ENCODE peak calls at places on chromosomes 5 and 9, in nine cellular contexts. One of them, this sample, is unnamed.

GRCh38 chr5:6404129-6404528 is 25.8 kb upstream of the MED10 start:
- DNase-seq in adrenal gland: no peak
- DNase-seq in OCI-LY7: no peak
- DNase-seq in heart left ventricle: no peak
- DNase-seq in hepatocyte: no peak
- DNase-seq in astrocyte: peak; percentile 33
- DNase-seq in body of pancreas: no peak
- DNase-seq in neural progenitor cell: no peak
- DNase-seq in lung: no peak
- DNase-seq in this sample: no peak

GRCh38 chr9:36164989-36165388 is 4.2 kb upstream of the CCIN start:
- DNase-seq in adrenal gland: no peak
- DNase-seq in OCI-LY7: no peak
- DNase-seq in heart left ventricle: no peak
- DNase-seq in hepatocyte: no peak
- DNase-seq in astrocyte: no peak
- DNase-seq in body of pancreas: no peak
- DNase-seq in neural progenitor cell: no peak
- DNase-seq in lung: no peak
- DNase-seq in this sample: no peak

GRCh38 chr9:122835313-122835731 is 6.9 kb upstream of the PDCL start:
- DNase-seq in adrenal gland: no peak
- DNase-seq in OCI-LY7: peak; percentile 47
- DNase-seq in heart left ventricle: no peak
- DNase-seq in hepatocyte: no peak
- DNase-seq in astrocyte: no peak
- DNase-seq in body of pancreas: no peak
- DNase-seq in neural progenitor cell: peak; percentile 63
- DNase-seq in lung: no peak
- DNase-seq in this sample: no peak

GRCh38 chr5:27403248-27403882 is 365.0 kb upstream of the CDH9 start:
- DNase-seq in adrenal gland: no peak
- DNase-seq in OCI-LY7: no peak
- DNase-seq in heart left ventricle: no peak
- DNase-seq in hepatocyte: no peak
- DNase-seq in astrocyte: peak; percentile 0
- DNase-seq in body of pancreas: no peak
- DNase-seq in neural progenitor cell: no peak
- DNase-seq in lung: no peak
- DNase-seq in this sample: no peak

GRCh38 chr9:17135578-17135904 is 701 bp downstream of the CNTLN start:
- DNase-seq in adrenal gland: no peak
- DNase-seq in OCI-LY7: no peak
- DNase-seq in heart left ventricle: no peak
- DNase-seq in hepatocyte: no peak
- DNase-seq in astrocyte: no peak
- DNase-seq in body of pancreas: no peak
- DNase-seq in neural progenitor cell: no peak
- DNase-seq in lung: no peak
- DNase-seq in this sample: no peak

GRCh38 chr9:120539951-120540350 is 40.0 kb downstream of the CDK5RAP2 start:
- DNase-seq in adrenal gland: no peak
- DNase-seq in OCI-LY7: no peak
- DNase-seq in heart left ventricle: no peak
- DNase-seq in hepatocyte: no peak
- DNase-seq in astrocyte: no peak
- DNase-seq in body of pancreas: no peak
- DNase-seq in neural progenitor cell: no peak
- DNase-seq in lung: no peak
- DNase-seq in this sample: no peak

GRCh38 chr5:180491496-180491895 is 2.7 kb upstream of the CNOT6 start:
- DNase-seq in adrenal gland: no peak
- DNase-seq in OCI-LY7: no peak
- DNase-seq in heart left ventricle: no peak
- DNase-seq in hepatocyte: no peak
- DNase-seq in astrocyte: no peak
- DNase-seq in body of pancreas: no peak
- DNase-seq in neural progenitor cell: no peak
- DNase-seq in lung: no peak
- DNase-seq in this sample: no peak

GRCh38 chr5:132827943-132828673 is 2.3 kb downstream of the SHROOM1 start:
- DNase-seq in adrenal gland: no peak
- DNase-seq in OCI-LY7: no peak
- DNase-seq in heart left ventricle: no peak
- DNase-seq in hepatocyte: no peak
- DNase-seq in astrocyte: no peak
- DNase-seq in body of pancreas: no peak
- DNase-seq in neural progenitor cell: no peak
- DNase-seq in lung: no peak
- DNase-seq in this sample: no peak

GRCh38 chr5:135593886-135594285 is 15.1 kb upstream of the CXCL14 start:
- DNase-seq in adrenal gland: no peak
- DNase-seq in OCI-LY7: no peak
- DNase-seq in heart left ventricle: no peak
- DNase-seq in hepatocyte: no peak
- DNase-seq in astrocyte: no peak
- DNase-seq in body of pancreas: no peak
- DNase-seq in neural progenitor cell: no peak
- DNase-seq in lung: no peak
- DNase-seq in this sample: no peak

GRCh38 chr5:134267366-134268018 is 41.6 kb upstream of the PPP2CA start:
- DNase-seq in adrenal gland: no peak
- DNase-seq in OCI-LY7: no peak
- DNase-seq in heart left ventricle: no peak
- DNase-seq in hepatocyte: no peak
- DNase-seq in astrocyte: peak; percentile 25
- DNase-seq in body of pancreas: no peak
- DNase-seq in neural progenitor cell: no peak
- DNase-seq in lung: no peak
- DNase-seq in this sample: no peak

GRCh38 chr5:135055385-135055784 is 21.4 kb upstream of the PITX1 start:
- DNase-seq in adrenal gland: no peak
- DNase-seq in OCI-LY7: no peak
- DNase-seq in heart left ventricle: peak; percentile 87
- DNase-seq in hepatocyte: no peak
- DNase-seq in astrocyte: no peak
- DNase-seq in body of pancreas: no peak
- DNase-seq in neural progenitor cell: no peak
- DNase-seq in lung: no peak
- DNase-seq in this sample: peak; percentile 81

GRCh38 chr9:89278997-89279739 is 31.8 kb upstream of the CKS2 start:
- DNase-seq in adrenal gland: peak; percentile 33
- DNase-seq in OCI-LY7: peak; percentile 65
- DNase-seq in heart left ventricle: no peak
- DNase-seq in hepatocyte: peak; percentile 77
- DNase-seq in astrocyte: peak; percentile 38
- DNase-seq in body of pancreas: peak; percentile 33
- DNase-seq in neural progenitor cell: peak; percentile 66
- DNase-seq in lung: no peak
- DNase-seq in this sample: no peak

GRCh38 chr5:179278546-179278945 is 66.7 kb downstream of the ADAMTS2 start:
- DNase-seq in adrenal gland: no peak
- DNase-seq in OCI-LY7: no peak
- DNase-seq in heart left ventricle: no peak
- DNase-seq in hepatocyte: no peak
- DNase-seq in astrocyte: no peak
- DNase-seq in body of pancreas: no peak
- DNase-seq in neural progenitor cell: no peak
- DNase-seq in lung: no peak
- DNase-seq in this sample: no peak

GRCh38 chr9:129140397-129141065 is 29.3 kb downstream of the PTPA start:
- DNase-seq in adrenal gland: peak; percentile 61
- DNase-seq in OCI-LY7: peak; percentile 42
- DNase-seq in heart left ventricle: peak; percentile 65
- DNase-seq in hepatocyte: peak; percentile 68
- DNase-seq in astrocyte: peak; percentile 37
- DNase-seq in body of pancreas: peak; percentile 49
- DNase-seq in neural progenitor cell: peak; percentile 58
- DNase-seq in lung: no peak
- DNase-seq in this sample: peak; percentile 52

GRCh38 chr9:85215936-85216335 is 525.8 kb downstream of the AGTPBP1 start:
- DNase-seq in adrenal gland: no peak
- DNase-seq in OCI-LY7: no peak
- DNase-seq in heart left ventricle: no peak
- DNase-seq in hepatocyte: no peak
- DNase-seq in astrocyte: peak; percentile 50
- DNase-seq in body of pancreas: no peak
- DNase-seq in neural progenitor cell: no peak
- DNase-seq in lung: no peak
- DNase-seq in this sample: no peak

GRCh38 chr9:4982720-4983482 is 2.2 kb upstream of the JAK2 start:
- DNase-seq in adrenal gland: no peak
- DNase-seq in OCI-LY7: no peak
- DNase-seq in heart left ventricle: no peak
- DNase-seq in hepatocyte: no peak
- DNase-seq in astrocyte: no peak
- DNase-seq in body of pancreas: no peak
- DNase-seq in neural progenitor cell: no peak
- DNase-seq in lung: no peak
- DNase-seq in this sample: no peak
- H3K36me3 ChIP-seq in adrenal gland: no peaks in the 10 kb centered on the region
- H3K36me3 ChIP-seq in OCI-LY7: no peaks in the 10 kb centered on the region
- H3K36me3 ChIP-seq in heart left ventricle: no peaks in the 10 kb centered on the region
- H3K36me3 ChIP-seq in hepatocyte: no peaks in the 10 kb centered on the region
- H3K36me3 ChIP-seq in astrocyte: no peaks in the 10 kb centered on the region
- H3K36me3 ChIP-seq in body of pancreas: no peaks in the 10 kb centered on the region
- H3K36me3 ChIP-seq in neural progenitor cell: no peaks in the 10 kb centered on the region
- H3K36me3 ChIP-seq in lung: no peaks in the 10 kb centered on the region
- H3K36me3 ChIP-seq in this sample: no peaks in the 10 kb centered on the region

DNA sequence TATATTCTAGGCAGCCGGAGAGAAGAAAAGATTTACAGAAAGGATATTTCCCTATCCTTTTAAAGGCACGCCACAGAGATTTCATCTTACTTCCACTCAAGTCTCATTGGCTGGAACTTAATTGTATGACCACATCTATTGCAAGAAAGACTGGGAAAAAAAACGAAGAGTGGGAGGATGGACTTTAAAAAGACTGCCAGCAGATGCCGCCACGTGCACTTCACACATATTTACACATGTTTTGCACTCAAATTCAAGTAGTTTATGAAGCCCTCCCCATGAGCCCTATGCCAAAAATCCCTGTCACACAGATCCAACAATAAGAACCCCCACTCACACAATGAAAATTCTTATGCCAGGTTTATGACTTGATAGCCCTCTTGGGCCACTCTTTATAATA is 138.5 kb upstream of the TYRP1 start:
- DNase-seq in adrenal gland: no peak
- DNase-seq in OCI-LY7: no peak
- DNase-seq in heart left ventricle: no peak
- DNase-seq in hepatocyte: peak; percentile 40
- DNase-seq in astrocyte: no peak
- DNase-seq in body of pancreas: peak; percentile 22
- DNase-seq in neural progenitor cell: peak; percentile 17
- DNase-seq in lung: no peak
- DNase-seq in this sample: no peak
- TF ChIP-seq CTCF in adrenal gland: no peak
- TF ChIP-seq CTCF in OCI-LY7: peak; percentile 62
- TF ChIP-seq CTCF in heart left ventricle: no peak
- TF ChIP-seq CTCF in hepatocyte: peak; percentile 43
- TF ChIP-seq CTCF in astrocyte: no peak
- TF ChIP-seq CTCF in body of pancreas: peak; percentile 41
- TF ChIP-seq CTCF in neural progenitor cell: peak; percentile 54
- TF ChIP-seq CTCF in lung: no peak
- TF ChIP-seq CTCF in this sample: peak; percentile 21

GRCh38 chr9:137751616-137752015 is 126.0 kb upstream of the CACNA1B start:
- DNase-seq in adrenal gland: no peak
- DNase-seq in OCI-LY7: no peak
- DNase-seq in heart left ventricle: no peak
- DNase-seq in hepatocyte: no peak
- DNase-seq in astrocyte: no peak
- DNase-seq in body of pancreas: no peak
- DNase-seq in neural progenitor cell: no peak
- DNase-seq in lung: no peak
- DNase-seq in this sample: no peak

GRCh38 chr9:137750563-137750962 is 127.0 kb upstream of the CACNA1B start:
- DNase-seq in adrenal gland: no peak
- DNase-seq in OCI-LY7: no peak
- DNase-seq in heart left ventricle: no peak
- DNase-seq in hepatocyte: no peak
- DNase-seq in astrocyte: no peak
- DNase-seq in body of pancreas: no peak
- DNase-seq in neural progenitor cell: peak; percentile 20
- DNase-seq in lung: no peak
- DNase-seq in this sample: no peak

GRCh38 chr9:137748741-137749140 is 128.8 kb upstream of the CACNA1B start:
- DNase-seq in adrenal gland: no peak
- DNase-seq in OCI-LY7: no peak
- DNase-seq in heart left ventricle: no peak
- DNase-seq in hepatocyte: no peak
- DNase-seq in astrocyte: no peak
- DNase-seq in body of pancreas: no peak
- DNase-seq in neural progenitor cell: no peak
- DNase-seq in lung: no peak
- DNase-seq in this sample: no peak

GRCh38 chr9:137749511-137749910 is 128.1 kb upstream of the CACNA1B start:
- DNase-seq in adrenal gland: no peak
- DNase-seq in OCI-LY7: no peak
- DNase-seq in heart left ventricle: no peak
- DNase-seq in hepatocyte: no peak
- DNase-seq in astrocyte: no peak
- DNase-seq in body of pancreas: no peak
- DNase-seq in neural progenitor cell: no peak
- DNase-seq in lung: no peak
- DNase-seq in this sample: no peak

DNA sequence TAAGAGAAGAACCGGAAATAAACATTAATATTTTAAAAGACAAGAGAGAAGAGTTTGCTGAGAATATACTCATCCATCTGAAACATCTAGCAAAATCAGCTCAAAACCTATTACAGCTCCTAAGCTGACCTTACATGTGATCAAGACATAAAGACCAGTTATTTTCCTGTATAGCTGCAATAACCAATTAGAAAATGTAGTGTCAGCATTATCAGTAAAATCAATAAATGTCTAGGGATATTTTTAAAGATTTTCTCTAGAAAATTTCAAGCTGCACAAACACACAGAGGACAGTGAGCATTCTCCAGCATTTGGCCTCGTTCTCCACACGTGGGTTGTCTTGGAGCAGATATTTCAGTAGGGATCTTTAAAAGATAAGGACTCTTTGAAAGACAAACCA is 127.6 kb upstream of the CACNA1B start:
- DNase-seq in adrenal gland: no peak
- DNase-seq in OCI-LY7: no peak
- DNase-seq in heart left ventricle: no peak
- DNase-seq in hepatocyte: no peak
- DNase-seq in astrocyte: no peak
- DNase-seq in body of pancreas: no peak
- DNase-seq in neural progenitor cell: no peak
- DNase-seq in lung: no peak
- DNase-seq in this sample: no peak
- H3K36me3 ChIP-seq in adrenal gland: no peaks in the 10 kb centered on the region
- H3K36me3 ChIP-seq in OCI-LY7: peaks cover 97% of the 10 kb centered on the region
- H3K36me3 ChIP-seq in heart left ventricle: peaks cover 58% of the 10 kb centered on the region
- H3K36me3 ChIP-seq in hepatocyte: no peaks in the 10 kb centered on the region
- H3K36me3 ChIP-seq in astrocyte: no peaks in the 10 kb centered on the region
- H3K36me3 ChIP-seq in body of pancreas: peaks cover 7% of the 10 kb centered on the region
- H3K36me3 ChIP-seq in neural progenitor cell: peaks cover 7% of the 10 kb centered on the region
- H3K36me3 ChIP-seq in lung: peaks cover 39% of the 10 kb centered on the region
- H3K36me3 ChIP-seq in this sample: peaks cover 63% of the 10 kb centered on the region

DNA sequence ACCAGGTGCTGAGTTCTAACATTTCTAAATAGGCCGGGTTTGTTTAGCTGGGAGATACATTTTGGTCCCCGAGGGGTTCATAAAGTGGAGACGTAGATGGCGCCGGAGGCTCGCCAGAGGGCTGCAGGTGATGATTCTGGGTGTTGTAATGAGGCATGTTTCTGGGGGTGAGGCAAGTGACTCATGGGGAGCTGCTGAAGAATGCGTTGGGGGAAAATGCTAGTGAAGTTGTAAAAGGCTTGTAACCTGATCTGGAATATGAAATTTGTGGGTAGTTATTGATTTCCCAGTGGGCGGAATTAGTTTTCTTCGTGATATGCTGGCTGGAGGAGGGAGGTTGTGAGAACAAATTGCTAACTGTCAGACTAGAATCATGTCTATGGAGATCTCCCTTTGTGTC is 158.2 kb downstream of the DOCK2 start:
- DNase-seq in adrenal gland: no peak
- DNase-seq in OCI-LY7: no peak
- DNase-seq in heart left ventricle: no peak
- DNase-seq in hepatocyte: no peak
- DNase-seq in astrocyte: no peak
- DNase-seq in body of pancreas: no peak
- DNase-seq in neural progenitor cell: no peak
- DNase-seq in lung: no peak
- DNase-seq in this sample: no peak
- TF ChIP-seq CTCF in adrenal gland: no peak
- TF ChIP-seq CTCF in OCI-LY7: no peak
- TF ChIP-seq CTCF in heart left ventricle: no peak
- TF ChIP-seq CTCF in hepatocyte: no peak
- TF ChIP-seq CTCF in astrocyte: no peak
- TF ChIP-seq CTCF in body of pancreas: no peak
- TF ChIP-seq CTCF in neural progenitor cell: peak; percentile 28
- TF ChIP-seq CTCF in lung: no peak
- TF ChIP-seq CTCF in this sample: no peak

This sample was measured in left ventricle myocardium inferior.